ENCODE peak calls at places on chromosomes 12 and 14, in nine cellular contexts. D is stimulated activated CD8-positive, alpha-beta memory T cell treated with anti-CD3 and anti-CD28 coated beads, Interleukin-2, amount 100 ng/mL, for 1 hour; U is activated CD4-positive, alpha-beta T cell treated with anti-CD3 and anti-CD28 coated beads, Interleukin-2, amount 50 U/mL, for 48 hours; Q is retina; E is GOT3; G is epithelial cell of esophagus; P is tibial nerve; J is T-helper 22 cell; O is foreskin fibroblast. S is an unnamed sample.

GRCh38 chr12:3671330-3672112 is 81.4 kb downstream of the CRACR2A start:
- DNase-seq in E (no peak), U (no peak), D (no peak), Q (no peak), G (peak), J (no peak), P (no peak), O (no peak), S (no peak)

GRCh38 chr12:12784911-12785814 is at the start of gene APOLD1:
- DNase-seq in J (no peak), E (no peak), G (no peak), U (no peak), P (peak), D (no peak), O (no peak), Q (peak), S (no peak)

GRCh38 chr12:44696542-44696941 is 179.6 kb downstream of the NELL2 start:
- DNase-seq in G (peak), Q (no peak), J (no peak), P (no peak), U (no peak), E (no peak), O (no peak), D (no peak), S (no peak)

GRCh38 chr12:113485330-113485729 is 13.7 kb upstream of the LHX5 start:
- DNase-seq in O (no peak), P (no peak), Q (no peak), U (no peak), G (no peak), D (no peak), E (no peak), J (no peak), S (no peak)

GRCh38 chr14:72024043-72024407 is 91.8 kb downstream of the RGS6 start:
- DNase-seq in E (no peak), O (no peak), U (peak), Q (peak), D (no peak), J (no peak), P (peak), G (peak), S (peak)

GRCh38 chr12:119869720-119870119 is 7.4 kb downstream of the CIT start:
- DNase-seq in U (no peak), Q (no peak), P (no peak), O (peak), G (peak), D (no peak), J (no peak), E (peak), S (no peak)

GRCh38 chr12:132955094-132955932 is 793 bp downstream of the ZNF605 start:
- DNase-seq in E (no peak), J (no peak), O (peak), G (peak), Q (peak), D (no peak), U (peak), P (peak), S (peak)

GRCh38 chr14:98177551-98177950 is 1094.4 kb downstream of the BCL11B start:
- DNase-seq in E (no peak), Q (no peak), J (peak), P (no peak), U (peak), O (no peak), D (no peak), G (no peak), S (peak)

GRCh38 chr14:25833341-25834121 is 764.3 kb downstream of the NOVA1 start:
- DNase-seq in O (no peak), E (no peak), P (no peak), D (no peak), Q (peak), J (no peak), U (no peak), G (peak), S (no peak)

GRCh38 chr12:92735131-92735721 is 32.4 kb downstream of the PLEKHG7 start:
- DNase-seq in U (no peak), J (no peak), P (no peak), E (no peak), G (peak), O (peak), Q (no peak), D (no peak), S (no peak)

GRCh38 chr14:95601650-95602049 is 66.8 kb downstream of the GLRX5 start:
- DNase-seq in G (no peak), U (no peak), P (no peak), O (no peak), J (no peak), D (no peak), E (no peak), Q (no peak), S (no peak)

GRCh38 chr12:103538397-103538796 is 42.6 kb upstream of the C12orf42 start:
- DNase-seq in G (peak), J (no peak), O (no peak), D (no peak), U (no peak), Q (no peak), E (no peak), P (no peak), S (no peak)

GRCh38 chr14:100067971-100068959 is 3.0 kb downstream of the EVL start:
- DNase-seq in P (no peak), G (peak), D (peak), U (peak), J (peak), E (no peak), Q (no peak), O (peak), S (peak)

GRCh38 chr12:105262461-105263184 is 26.6 kb upstream of the APPL2 start:
- DNase-seq in O (no peak), G (no peak), Q (no peak), D (no peak), P (no peak), U (no peak), E (no peak), J (no peak), S (no peak)

GRCh38 chr12:65509953-65510352 is 231.5 kb downstream of the MSRB3 start:
- DNase-seq in G (no peak), O (no peak), Q (no peak), P (no peak), J (no peak), D (no peak), U (no peak), E (no peak), S (no peak)

GRCh38 chr14:54683882-54684794 is 117.2 kb downstream of the SAMD4A start:
- DNase-seq in E (no peak), G (peak), P (peak), U (no peak), D (no peak), Q (no peak), O (peak), J (no peak), S (no peak)

GRCh38 chr12:125533434-125534029 is 468.3 kb downstream of the AACS start:
- DNase-seq in E (no peak), Q (peak), U (peak), O (no peak), J (no peak), P (peak), G (peak), D (no peak), S (peak)

GRCh38 chr12:124347805-124348658 is 53.1 kb downstream of the RFLNA start:
- DNase-seq in Q (no peak), U (peak), O (no peak), J (no peak), E (no peak), P (no peak), G (no peak), D (peak), S (no peak)

GRCh38 chr14:105879867-105880561 is 353.6 kb downstream of the TMEM121 start:
- DNase-seq in J (no peak), U (no peak), O (no peak), D (no peak), Q (no peak), E (no peak), P (no peak), G (no peak), S (peak)

GRCh38 chr14:92549853-92550244 is 36.3 kb downstream of the RIN3 start:
- DNase-seq in D (no peak), U (no peak), P (peak), E (no peak), O (peak), Q (no peak), J (no peak), G (no peak), S (no peak)

GRCh38 chr14:23079716-23080115 is 15.2 kb downstream of the ACIN1 start:
- DNase-seq in P (no peak), D (no peak), E (no peak), U (no peak), G (no peak), Q (no peak), J (no peak), O (peak), S (no peak)

GRCh38 chr12:43968736-43969135 is 132.9 kb downstream of the TMEM117 start:
- DNase-seq in P (no peak), Q (no peak), G (no peak), E (no peak), U (no peak), J (no peak), D (no peak), O (no peak), S (no peak)

GRCh38 chr12:16245199-16245598 is 32.3 kb downstream of the SLC15A5 start:
- DNase-seq in O (no peak), G (no peak), J (no peak), D (no peak), Q (no peak), P (no peak), E (no peak), U (no peak), S (no peak)

GRCh38 chr14:37545174-37545573 is 49.9 kb downstream of the FOXA1 start:
- DNase-seq in P (no peak), Q (no peak), J (no peak), E (no peak), D (no peak), U (no peak), O (no peak), G (peak), S (no peak)

GRCh38 chr12:8032242-8033152 is at the start of gene FOXJ2:
- DNase-seq in P (peak), E (peak), U (peak), O (peak), Q (peak), J (peak), G (peak), D (peak), S (peak)

GRCh38 chr12:57716305-57716704 is 22.2 kb downstream of the AGAP2 start:
- DNase-seq in Q (no peak), E (no peak), D (no peak), G (no peak), P (no peak), U (no peak), O (no peak), J (no peak), S (no peak)

GRCh38 chr12:70645494-70646317 is 8.5 kb upstream of the PTPRB start:
- DNase-seq in E (no peak), D (no peak), O (peak), P (no peak), U (no peak), Q (no peak), G (peak), J (no peak), S (no peak)

GRCh38 chr14:97276573-97276972 is 479.4 kb downstream of the VRK1 start:
- DNase-seq in G (no peak), E (no peak), J (no peak), P (no peak), O (no peak), U (no peak), D (no peak), Q (no peak), S (no peak)